ENCODE peak calls at places on chromosome 13, in nine cellular contexts. H is heart right ventricle, C is HTR-8/SVneo, E is LoVo, Z is NCI-H1105, Q is ELF-1, X is D341Med, U is amniotic epithelial cell, M is heart left ventricle. K is an unnamed sample.

GRCh38 chr13:102089177-102089576 is 312.7 kb downstream of the FGF14 start:
- DNase-seq in H (no peak), C (no peak), E (no peak), Z (no peak), Q (no peak), X (no peak), U (peak), M (no peak), K (no peak)

GRCh38 chr13:103935117-103935516 is 868.9 kb upstream of the SLC10A2 start:
- DNase-seq in H (no peak), C (no peak), E (no peak), Z (no peak), Q (no peak), X (no peak), U (no peak), M (no peak), K (no peak)

GRCh38 chr13:76677047-76677446 is 209.2 kb downstream of the KCTD12 start:
- DNase-seq in H (peak), C (no peak), E (no peak), Z (no peak), Q (no peak), X (no peak), U (peak), M (peak), K (peak)

GRCh38 chr13:101258071-101258470 is 158.2 kb downstream of the NALCN start:
- DNase-seq in H (no peak), C (peak), E (peak), Z (no peak), Q (peak), X (no peak), U (peak), M (no peak), K (no peak)

GRCh38 chr13:32911506-32911905 is 104.7 kb upstream of the KL start:
- DNase-seq in H (no peak), C (peak), E (peak), Z (no peak), Q (peak), X (peak), U (peak), M (no peak), K (no peak)

GRCh38 chr13:37960427-37960826 is 90.9 kb upstream of the TRPC4 start:
- DNase-seq in H (no peak), C (no peak), E (peak), Z (no peak), Q (no peak), X (peak), U (no peak), M (no peak), K (no peak)

GRCh38 chr13:100434010-100434763 is 154.4 kb downstream of the GGACT start:
- DNase-seq in H (no peak), C (peak), E (peak), Z (no peak), Q (no peak), X (no peak), U (peak), M (no peak), K (no peak)

GRCh38 chr13:50588736-50589135 is 254.8 kb downstream of the DLEU7 start:
- DNase-seq in H (no peak), C (no peak), E (no peak), Z (no peak), Q (no peak), X (no peak), U (no peak), M (no peak), K (no peak)

GRCh38 chr13:33519561-33520479 is 234.3 kb upstream of the STARD13 start:
- DNase-seq in H (no peak), C (no peak), E (no peak), Z (no peak), Q (no peak), X (no peak), U (peak), M (no peak), K (no peak)

GRCh38 chr13:113726961-113727411 is 32.0 kb upstream of the TMEM255B start:
- DNase-seq in H (no peak), C (no peak), E (no peak), Z (no peak), Q (no peak), X (no peak), U (peak), M (peak), K (no peak)

GRCh38 chr13:50156140-50156539 is 140.9 kb downstream of the KCNRG start:
- DNase-seq in H (no peak), C (no peak), E (no peak), Z (no peak), Q (no peak), X (no peak), U (peak), M (no peak), K (no peak)

GRCh38 chr13:42796747-42797356 is 15.5 kb downstream of the FAM216B start:
- DNase-seq in H (no peak), C (no peak), E (no peak), Z (no peak), Q (no peak), X (no peak), U (no peak), M (no peak), K (no peak)

GRCh38 chr13:57128909-57129308 is 11.8 kb upstream of the PRR20A start:
- DNase-seq in H (no peak), C (no peak), E (no peak), Z (no peak), Q (peak), X (no peak), U (no peak), M (no peak), K (no peak)

GRCh38 chr13:45492538-45492937 is 27.8 kb downstream of the COG3 start:
- DNase-seq in H (no peak), C (no peak), E (no peak), Z (no peak), Q (no peak), X (no peak), U (peak), M (no peak), K (no peak)

GRCh38 chr13:84684804-84685203 is 802.5 kb upstream of the SLITRK1 start:
- DNase-seq in H (no peak), C (no peak), E (no peak), Z (no peak), Q (no peak), X (no peak), U (no peak), M (no peak), K (no peak)

GRCh38 chr13:21670883-21671792 is at the start of gene FGF9:
- DNase-seq in H (peak), C (no peak), E (peak), Z (peak), Q (peak), X (peak), U (peak), M (peak), K (peak)

GRCh38 chr13:34172048-34172447 is 354.1 kb downstream of the RFC3 start:
- DNase-seq in H (no peak), C (no peak), E (no peak), Z (no peak), Q (no peak), X (no peak), U (no peak), M (no peak), K (no peak)

GRCh38 chr13:47117268-47117667 is 220.4 kb upstream of the HTR2A start:
- DNase-seq in H (no peak), C (no peak), E (no peak), Z (no peak), Q (no peak), X (no peak), U (peak), M (no peak), K (no peak)

GRCh38 chr13:71759506-71760225 is 107.3 kb downstream of the DACH1 start:
- DNase-seq in H (no peak), C (no peak), E (no peak), Z (peak), Q (peak), X (no peak), U (no peak), M (no peak), K (no peak)

GRCh38 chr13:40624338-40624737 is 42.1 kb downstream of the FOXO1 start:
- DNase-seq in H (no peak), C (no peak), E (no peak), Z (no peak), Q (no peak), X (no peak), U (peak), M (no peak), K (no peak)

GRCh38 chr13:51849145-51850101 is 4.4 kb upstream of the TMEM272 start:
- DNase-seq in H (no peak), C (peak), E (no peak), Z (no peak), Q (peak), X (peak), U (peak), M (no peak), K (no peak)

K was measured in ovary.